ENCODE peak calls at places on chromosome 7, in seven cellular contexts. Y is heart left ventricle; O is tibial artery; C is stimulated activated CD4-positive, alpha-beta T cell treated with anti-CD3 and anti-CD28 coated beads, Interleukin-1b, Interleukin-23, amount 100 ng/mL, for 4 hours; A is activated naive CD4-positive, alpha-beta T cell; X is NCI-H1105 treated with DMSO at 0.1 percent for 48 hours; B is right lobe of liver. T is an unnamed sample.

GRCh38 chr7:134667899-134668298 is 21.2 kb downstream of the BPGM start:
- DNase-seq in O (no peak), Y (no peak), A (no peak), C (no peak), B (no peak), X (no peak), T (no peak)

GRCh38 chr7:332646-333398 is 42.9 kb downstream of the FOXL3 start:
- DNase-seq in Y (peak), C (peak), B (peak), X (peak), A (peak), O (no peak), T (peak)

GRCh38 chr7:30700941-30701340 is 18.7 kb upstream of the CRHR2 start:
- DNase-seq in Y (no peak), C (no peak), B (no peak), O (no peak), A (no peak), X (no peak), T (peak)

GRCh38 chr7:139675127-139676110 is 102.4 kb downstream of the HIPK2 start:
- DNase-seq in Y (no peak), X (no peak), B (no peak), O (no peak), C (no peak), A (no peak), T (no peak)

GRCh38 chr7:47371733-47372368 is 210.1 kb downstream of the TNS3 start:
- DNase-seq in X (peak), Y (peak), O (peak), C (no peak), A (no peak), B (peak), T (peak)

GRCh38 chr7:100132126-100132525 is 5.4 kb downstream of the MBLAC1 start:
- DNase-seq in O (no peak), A (no peak), X (no peak), B (no peak), Y (no peak), C (no peak), T (no peak)

GRCh38 chr7:107816053-107816566 is 13.1 kb upstream of the SLC26A3 start:
- DNase-seq in B (no peak), X (no peak), C (no peak), A (no peak), Y (no peak), O (no peak), T (no peak)

GRCh38 chr7:25952277-25953057 is 199.5 kb upstream of the NFE2L3 start:
- DNase-seq in X (peak), O (no peak), A (no peak), B (peak), Y (no peak), C (no peak), T (no peak)

GRCh38 chr7:29641651-29642050 is 78.0 kb downstream of the PRR15 start:
- DNase-seq in X (no peak), B (no peak), Y (no peak), C (no peak), A (no peak), O (no peak), T (peak)

GRCh38 chr7:5599543-5600200 is 176.0 kb upstream of the TNRC18 start:
- DNase-seq in A (no peak), B (no peak), Y (no peak), O (no peak), C (no peak), X (no peak), T (no peak)

GRCh38 chr7:108321359-108321758 is 134.9 kb downstream of the NRCAM start:
- DNase-seq in O (no peak), C (no peak), Y (no peak), B (no peak), A (no peak), X (no peak), T (no peak)

GRCh38 chr7:27994639-27995038 is 186.0 kb downstream of the JAZF1 start:
- DNase-seq in X (peak), A (no peak), Y (peak), C (no peak), B (no peak), O (no peak), T (no peak)

GRCh38 chr7:96093435-96093834 is 228.5 kb downstream of the SLC25A13 start:
- DNase-seq in X (no peak), B (no peak), C (no peak), O (no peak), A (no peak), Y (no peak), T (no peak)

GRCh38 chr7:53119514-53119933 is 84.1 kb downstream of the POM121L12 start:
- DNase-seq in X (no peak), C (no peak), Y (no peak), O (no peak), A (no peak), B (no peak), T (no peak)

GRCh38 chr7:137694405-137694804 is 152.4 kb downstream of the DGKI start:
- DNase-seq in Y (no peak), A (no peak), B (no peak), C (no peak), X (no peak), O (no peak), T (no peak)

GRCh38 chr7:140638311-140638791 is 2.3 kb downstream of the DENND2A start:
- DNase-seq in C (no peak), X (no peak), O (peak), B (no peak), Y (no peak), A (no peak), T (peak)

GRCh38 chr7:32957326-32958045 is at the start of gene FKBP9:
- DNase-seq in C (no peak), B (peak), O (peak), A (no peak), Y (peak), X (peak), T (peak)

GRCh38 chr7:110573862-110574528 is 516.9 kb upstream of the LRRN3 start:
- DNase-seq in O (no peak), A (no peak), B (no peak), Y (no peak), C (no peak), X (no peak), T (no peak)

GRCh38 chr7:3294432-3295100 is 6.5 kb upstream of the SDK1 start:
- DNase-seq in B (no peak), O (no peak), Y (no peak), C (no peak), X (peak), A (no peak), T (no peak)

GRCh38 chr7:47506716-47507354 is 75.1 kb downstream of the TNS3 start:
- DNase-seq in A (no peak), O (peak), X (no peak), B (no peak), Y (no peak), C (no peak), T (peak)

GRCh38 chr7:41695661-41696322 is 7.1 kb downstream of the INHBA start:
- DNase-seq in B (no peak), C (no peak), Y (no peak), X (no peak), O (no peak), A (no peak), T (no peak)

GRCh38 chr7:75054744-75055527 is 18.7 kb downstream of the RCC1L start:
- DNase-seq in X (no peak), O (peak), Y (peak), B (no peak), C (no peak), A (no peak), T (peak)

GRCh38 chr7:111735661-111736323 is 173.5 kb upstream of the IMMP2L start:
- DNase-seq in Y (no peak), X (peak), B (no peak), C (peak), O (peak), A (no peak), T (no peak)

GRCh38 chr7:47819054-47819920 is 129.0 kb downstream of the PKD1L1 start:
- DNase-seq in C (peak), O (peak), Y (peak), B (peak), A (peak), X (peak), T (peak)

GRCh38 chr7:138595454-138595853 is 105.7 kb downstream of the SVOPL start:
- DNase-seq in X (no peak), A (no peak), B (no peak), O (no peak), Y (no peak), C (no peak), T (no peak)

GRCh38 chr7:135799881-135800280 is 51.3 kb upstream of the FAM180A start:
- DNase-seq in B (no peak), Y (no peak), X (no peak), A (no peak), O (no peak), C (no peak), T (no peak)

GRCh38 chr7:44393238-44394111 is 68.1 kb upstream of the CAMK2B start:
- DNase-seq in B (no peak), Y (no peak), A (no peak), C (no peak), X (no peak), O (no peak), T (no peak)

GRCh38 chr7:140683657-140684056 is 10.9 kb downstream of the ADCK2 start:
- DNase-seq in Y (no peak), O (no peak), A (no peak), X (no peak), C (no peak), B (no peak), T (no peak)

GRCh38 chr7:29606287-29606721 is 42.7 kb downstream of the PRR15 start:
- DNase-seq in Y (no peak), B (no peak), C (no peak), O (no peak), A (no peak), X (no peak), T (no peak)